ENCODE peak calls at places on chromosomes 2 and 18, in ten cellular contexts. A is thoracic aorta; V is kidney; Y is A673; J is suprapubic skin; H is brain microvascular endothelial cell; U is CD8-positive, alpha-beta T cell; L is OCI-LY7; R is HL-60; W is heart right ventricle. N is an unnamed sample.

GRCh38 chr2:85750509-85751299 is 3.1 kb upstream of the ATOH8 start:
- DNase-seq in J (no peak), W (peak; percentile 82), A (no peak), V (no peak), L (peak; percentile 58), R (peak; percentile 84), H (peak; percentile 49), Y (peak; percentile 68), U (peak; percentile 16), N (peak; percentile 80)

GRCh38 chr2:140929866-140930265 is 1201.0 kb downstream of the LRP1B start:
- DNase-seq in A (no peak), U (no peak), W (no peak), R (no peak), Y (peak; percentile 7), H (no peak), V (no peak), L (no peak), J (no peak), N (no peak)

GRCh38 chr2:70124983-70125480 is 37.8 kb downstream of the PCBP1 start:
- DNase-seq in V (peak; percentile 92), U (peak; percentile 61), Y (peak; percentile 80), J (peak; percentile 90), A (no peak), H (no peak), R (peak; percentile 69), W (peak; percentile 70), L (peak; percentile 65), N (peak; percentile 64)

GRCh38 chr2:111037136-111037535 is 83.6 kb upstream of the BCL2L11 start:
- DNase-seq in W (no peak), U (no peak), L (peak; percentile 61), J (no peak), V (peak; percentile 4), Y (no peak), A (no peak), H (no peak), R (no peak), N (no peak)

GRCh38 chr2:187469538-187469937 is 21.5 kb upstream of the CALCRL start:
- DNase-seq in J (no peak), W (no peak), R (no peak), A (no peak), L (no peak), V (no peak), Y (no peak), H (no peak), U (no peak), N (no peak)

GRCh38 chr2:88596141-88596830 is 31.0 kb downstream of the EIF2AK3 start:
- DNase-seq in U (no peak), Y (no peak), L (no peak), A (no peak), V (no peak), R (no peak), W (no peak), H (no peak), J (no peak), N (no peak)

GRCh38 chr2:191818725-191819333 is 28.1 kb downstream of the CAVIN2 start:
- DNase-seq in H (peak; percentile 25), U (no peak), Y (no peak), R (peak; percentile 6), A (no peak), W (no peak), J (no peak), L (no peak), V (no peak), N (no peak)

GRCh38 chr2:7467782-7468447 is 550.7 kb downstream of the RNF144A start:
- DNase-seq in V (no peak), L (no peak), J (no peak), R (no peak), W (no peak), U (no peak), A (no peak), H (no peak), Y (no peak), N (no peak)

GRCh38 chr18:23618862-23619387 is 32.6 kb upstream of the NPC1 start:
- DNase-seq in A (no peak), J (no peak), Y (no peak), H (no peak), L (no peak), U (no peak), W (peak; percentile 10), R (peak; percentile 79), V (no peak), N (peak; percentile 41)

GRCh38 chr2:30514134-30514860 is 67.3 kb downstream of the LCLAT1 start:
- DNase-seq in R (no peak), L (no peak), J (no peak), H (peak; percentile 75), V (no peak), Y (peak; percentile 14), U (no peak), W (peak; percentile 77), A (no peak), N (peak; percentile 83)

GRCh38 chr2:219111375-219112069 is 49.1 kb downstream of the NHEJ1 start:
- DNase-seq in L (no peak), W (no peak), J (no peak), R (no peak), U (no peak), V (no peak), A (no peak), H (no peak), Y (no peak), N (no peak)

GRCh38 chr18:36284671-36285295 is 12.7 kb upstream of the FHOD3 start:
- DNase-seq in V (no peak), U (peak; percentile 16), H (peak; percentile 69), W (peak; percentile 38), L (peak; percentile 52), A (no peak), J (no peak), Y (peak; percentile 73), R (peak; percentile 47), N (peak; percentile 67)

GRCh38 chr2:106139575-106139935 is 54.5 kb downstream of the UXS1 start:
- DNase-seq in U (no peak), Y (no peak), J (no peak), W (no peak), A (no peak), V (no peak), R (no peak), L (no peak), H (no peak), N (no peak)

GRCh38 chr2:106140913-106141312 is 53.2 kb downstream of the UXS1 start:
- DNase-seq in H (no peak), W (no peak), L (no peak), A (no peak), Y (no peak), U (no peak), J (no peak), R (no peak), V (no peak), N (no peak)

GRCh38 chr2:106138904-106139574 is 55.1 kb downstream of the UXS1 start:
- DNase-seq in J (no peak), U (no peak), Y (no peak), V (no peak), L (no peak), W (no peak), R (no peak), A (no peak), H (no peak), N (no peak)

GRCh38 chr2:106140091-106140490 is 54.0 kb downstream of the UXS1 start:
- DNase-seq in H (no peak), R (no peak), L (no peak), Y (no peak), W (no peak), V (no peak), A (no peak), J (no peak), U (no peak), N (no peak)

GRCh38 chr2:106137944-106138903 is 55.9 kb downstream of the UXS1 start:
- DNase-seq in H (no peak), W (peak; percentile 31), J (no peak), A (no peak), L (no peak), V (no peak), Y (no peak), U (no peak), R (no peak), N (no peak)
- H3K4me3 ChIP-seq in H (no peak overlapping the region), W (no peak overlapping the region), J (no peak overlapping the region), A (peak overlapping the region; percentile 30), L (no peak overlapping the region), V (no peak overlapping the region), Y (no peak overlapping the region), U (peak overlapping the region; percentile 2), R (no peak overlapping the region), N (no peak overlapping the region)

GRCh38 chr18:9495465-9495864 is 20.2 kb downstream of the RALBP1 start:
- DNase-seq in L (no peak), U (no peak), Y (no peak), H (no peak), V (no peak), W (no peak), J (no peak), R (no peak), A (no peak), N (no peak)
- H3K27ac ChIP-seq in L (no peak overlapping the region), U (no peak overlapping the region), Y (no peak overlapping the region), H (no peak overlapping the region), V (no peak overlapping the region), W (no peak overlapping the region), J (no peak overlapping the region), R (no peak overlapping the region), A (no peak overlapping the region), N (no peak overlapping the region)

GRCh38 chr2:180601016-180601415 is 379.4 kb upstream of the UBE2E3 start:
- DNase-seq in A (no peak), W (no peak), U (no peak), R (no peak), J (no peak), H (no peak), L (no peak), V (no peak), Y (no peak), N (no peak)

GRCh38 chr2:180607501-180608060 is 372.8 kb upstream of the UBE2E3 start:
- DNase-seq in R (no peak), J (no peak), V (no peak), A (no peak), U (no peak), H (no peak), L (no peak), W (no peak), Y (no peak), N (no peak)

GRCh38 chr2:180599804-180600203 is 380.6 kb upstream of the UBE2E3 start:
- DNase-seq in Y (no peak), L (no peak), W (no peak), J (no peak), H (no peak), A (no peak), U (no peak), R (no peak), V (no peak), N (no peak)

DNA sequence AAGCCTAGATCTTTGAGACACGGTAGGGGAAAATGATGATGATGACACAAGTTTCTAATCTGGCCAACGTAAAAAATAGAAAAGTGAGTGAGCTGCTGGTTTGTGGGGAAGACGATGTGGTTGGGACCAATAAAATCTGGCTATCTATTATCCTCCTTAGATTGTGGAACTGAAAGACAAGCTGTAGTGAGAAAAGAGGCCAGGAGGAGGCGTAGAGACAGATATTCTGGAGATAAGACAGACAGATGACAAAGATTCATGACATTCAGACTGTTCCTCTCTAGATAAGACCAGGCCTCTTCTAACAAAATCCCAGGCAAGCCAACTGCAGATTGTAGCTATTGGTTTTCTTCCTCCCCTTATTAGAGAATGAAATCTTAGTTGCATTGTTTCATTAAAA is 376.3 kb upstream of the UBE2E3 start:
- DNase-seq in W (no peak), J (no peak), U (no peak), H (peak; percentile 21), R (peak; percentile 22), A (no peak), L (peak; percentile 1), Y (peak; percentile 46), V (no peak), N (peak; percentile 19)
- TF ChIP-seq CTCF in W (no peak), J (no peak), U (no peak), H (peak; percentile 55), R (no peak), A (no peak), L (peak; percentile 65), Y (peak; percentile 54), V (no peak), N (peak; percentile 28)

GRCh38 chr2:40489678-40489960 is 37.7 kb upstream of the SLC8A1 start:
- DNase-seq in R (no peak), H (no peak), Y (no peak), W (no peak), A (no peak), V (no peak), J (no peak), L (no peak), U (no peak), N (no peak)
- H3K4me3 ChIP-seq in R (no peak overlapping the region), H (peak overlapping the region; percentile 32), Y (peak overlapping the region; percentile 25), W (peak overlapping the region; percentile 31), A (peak overlapping the region; percentile 42), V (peak overlapping the region; percentile 92), J (peak overlapping the region; percentile 36), L (no peak overlapping the region), U (peak overlapping the region; percentile 32), N (peak overlapping the region; percentile 7)

N was measured in cardiac muscle cell.